ENCODE peak calls at places on chromosome 1, in four cellular contexts. One of them, this sample, is unnamed.

GRCh38 chr1:160047116-160047991 is 15.6 kb upstream of the PIGM start:
- DNase-seq in breast epithelium: no peak
- DNase-seq in CD8-positive, alpha-beta T cell: no peak
- DNase-seq in heart left ventricle: no peak
- DNase-seq in this sample: no peak

GRCh38 chr1:40094481-40095110 is 2.5 kb downstream of the PPT1 start:
- DNase-seq in heart left ventricle: no peak
- DNase-seq in CD8-positive, alpha-beta T cell: no peak
- DNase-seq in breast epithelium: no peak
- DNase-seq in this sample: peak; percentile 30

GRCh38 chr1:37765937-37766664 is 1.2 kb upstream of the EPHA10 start:
- DNase-seq in CD8-positive, alpha-beta T cell: no peak
- DNase-seq in heart left ventricle: no peak
- DNase-seq in breast epithelium: no peak
- DNase-seq in this sample: no peak

GRCh38 chr1:41446851-41447610 is 37.5 kb downstream of the EDN2 start:
- DNase-seq in CD8-positive, alpha-beta T cell: no peak
- DNase-seq in breast epithelium: no peak
- DNase-seq in heart left ventricle: no peak
- DNase-seq in this sample: no peak

GRCh38 chr1:203428981-203429599 is 46.5 kb upstream of the PRELP start:
- DNase-seq in breast epithelium: no peak
- DNase-seq in CD8-positive, alpha-beta T cell: no peak
- DNase-seq in heart left ventricle: no peak
- DNase-seq in this sample: no peak

GRCh38 chr1:56844709-56845108 is 9.9 kb upstream of the C8A start:
- DNase-seq in CD8-positive, alpha-beta T cell: no peak
- DNase-seq in heart left ventricle: no peak
- DNase-seq in breast epithelium: no peak
- DNase-seq in this sample: no peak

GRCh38 chr1:90550616-90551406 is 166.3 kb downstream of the BARHL2 start:
- DNase-seq in CD8-positive, alpha-beta T cell: no peak
- DNase-seq in heart left ventricle: no peak
- DNase-seq in breast epithelium: no peak
- DNase-seq in this sample: no peak

GRCh38 chr1:205442051-205442721 is 13.7 kb downstream of the BLACAT1 start:
- DNase-seq in CD8-positive, alpha-beta T cell: no peak
- DNase-seq in heart left ventricle: no peak
- DNase-seq in breast epithelium: no peak
- DNase-seq in this sample: no peak

GRCh38 chr1:58982259-58982998 is 198.6 kb upstream of the JUN start:
- DNase-seq in breast epithelium: no peak
- DNase-seq in CD8-positive, alpha-beta T cell: no peak
- DNase-seq in heart left ventricle: peak; percentile 46
- DNase-seq in this sample: no peak

GRCh38 chr1:204834752-204835151 is 35.9 kb upstream of the NFASC start:
- DNase-seq in breast epithelium: no peak
- DNase-seq in heart left ventricle: no peak
- DNase-seq in CD8-positive, alpha-beta T cell: no peak
- DNase-seq in this sample: no peak

GRCh38 chr1:51435902-51436301 is 83.2 kb downstream of the EPS15 start:
- DNase-seq in breast epithelium: no peak
- DNase-seq in CD8-positive, alpha-beta T cell: no peak
- DNase-seq in heart left ventricle: no peak
- DNase-seq in this sample: no peak

GRCh38 chr1:54137532-54138061 is 15.2 kb downstream of the CDCP2 start:
- DNase-seq in breast epithelium: no peak
- DNase-seq in heart left ventricle: no peak
- DNase-seq in CD8-positive, alpha-beta T cell: no peak
- DNase-seq in this sample: no peak

GRCh38 chr1:30749691-30750583 is 7.6 kb downstream of the LAPTM5 start:
- DNase-seq in heart left ventricle: no peak
- DNase-seq in breast epithelium: no peak
- DNase-seq in CD8-positive, alpha-beta T cell: peak; percentile 56
- DNase-seq in this sample: no peak

GRCh38 chr1:21586926-21587601 is 77.8 kb downstream of the ALPL start:
- DNase-seq in breast epithelium: peak; percentile 30
- DNase-seq in heart left ventricle: peak; percentile 67
- DNase-seq in CD8-positive, alpha-beta T cell: no peak
- DNase-seq in this sample: peak; percentile 30

GRCh38 chr1:53476579-53476978 is 17.4 kb downstream of the DMRTB1 start:
- DNase-seq in heart left ventricle: no peak
- DNase-seq in CD8-positive, alpha-beta T cell: no peak
- DNase-seq in breast epithelium: no peak
- DNase-seq in this sample: no peak

GRCh38 chr1:156608981-156609380 is 7.7 kb upstream of the GPATCH4 start:
- DNase-seq in heart left ventricle: no peak
- DNase-seq in breast epithelium: no peak
- DNase-seq in CD8-positive, alpha-beta T cell: peak; percentile 42
- DNase-seq in this sample: no peak

GRCh38 chr1:222918746-222919477 is 104.1 kb downstream of the DISP1 start:
- DNase-seq in CD8-positive, alpha-beta T cell: no peak
- DNase-seq in breast epithelium: no peak
- DNase-seq in heart left ventricle: no peak
- DNase-seq in this sample: no peak

GRCh38 chr1:31811605-31812004 is 4.2 kb downstream of the SPOCD1 start:
- DNase-seq in CD8-positive, alpha-beta T cell: no peak
- DNase-seq in breast epithelium: no peak
- DNase-seq in heart left ventricle: no peak
- DNase-seq in this sample: no peak

GRCh38 chr1:183039985-183040447 is 16.8 kb downstream of the LAMC1 start:
- DNase-seq in breast epithelium: no peak
- DNase-seq in heart left ventricle: no peak
- DNase-seq in CD8-positive, alpha-beta T cell: no peak
- DNase-seq in this sample: no peak

GRCh38 chr1:15803380-15803779 is 4.1 kb downstream of the UQCRHL start:
- DNase-seq in CD8-positive, alpha-beta T cell: no peak
- DNase-seq in breast epithelium: no peak
- DNase-seq in heart left ventricle: no peak
- DNase-seq in this sample: peak; percentile 55

GRCh38 chr1:44359234-44359937 is 4.3 kb upstream of the ERI3 start:
- DNase-seq in heart left ventricle: no peak
- DNase-seq in CD8-positive, alpha-beta T cell: no peak
- DNase-seq in breast epithelium: no peak
- DNase-seq in this sample: no peak

GRCh38 chr1:60924964-60925798 is 157.2 kb upstream of the NFIA start:
- DNase-seq in breast epithelium: no peak
- DNase-seq in CD8-positive, alpha-beta T cell: no peak
- DNase-seq in heart left ventricle: no peak
- DNase-seq in this sample: no peak

GRCh38 chr1:62389531-62389930 is 47.3 kb upstream of the USP1 start:
- DNase-seq in CD8-positive, alpha-beta T cell: no peak
- DNase-seq in heart left ventricle: no peak
- DNase-seq in breast epithelium: no peak
- DNase-seq in this sample: no peak

GRCh38 chr1:20733361-20733975 is 965 bp upstream of the SH2D5 start:
- DNase-seq in breast epithelium: peak; percentile 16
- DNase-seq in CD8-positive, alpha-beta T cell: no peak
- DNase-seq in heart left ventricle: no peak
- DNase-seq in this sample: no peak

GRCh38 chr1:214510914-214511638 is 40.3 kb downstream of the PTPN14 start:
- DNase-seq in heart left ventricle: no peak
- DNase-seq in breast epithelium: no peak
- DNase-seq in CD8-positive, alpha-beta T cell: no peak
- DNase-seq in this sample: no peak
- H3K9me3 ChIP-seq in heart left ventricle: no peaks in the 10 kb centered on the region
- H3K9me3 ChIP-seq in breast epithelium: no peaks in the 10 kb centered on the region
- H3K9me3 ChIP-seq in CD8-positive, alpha-beta T cell: no peaks in the 10 kb centered on the region
- H3K9me3 ChIP-seq in this sample: peaks cover 2% of the 10 kb centered on the region

GRCh38 chr1:7940745-7941436 is at the start of gene TNFRSF9:
- DNase-seq in heart left ventricle: no peak
- DNase-seq in breast epithelium: no peak
- DNase-seq in CD8-positive, alpha-beta T cell: peak; percentile 43
- DNase-seq in this sample: no peak
- H3K4me3 ChIP-seq in heart left ventricle: no peak within 1 kb of the TSS
- H3K4me3 ChIP-seq in breast epithelium: no peak within 1 kb of the TSS
- H3K4me3 ChIP-seq in CD8-positive, alpha-beta T cell: peak within 1 kb of the TSS; percentile 45
- H3K4me3 ChIP-seq in this sample: no peak within 1 kb of the TSS

DNA sequence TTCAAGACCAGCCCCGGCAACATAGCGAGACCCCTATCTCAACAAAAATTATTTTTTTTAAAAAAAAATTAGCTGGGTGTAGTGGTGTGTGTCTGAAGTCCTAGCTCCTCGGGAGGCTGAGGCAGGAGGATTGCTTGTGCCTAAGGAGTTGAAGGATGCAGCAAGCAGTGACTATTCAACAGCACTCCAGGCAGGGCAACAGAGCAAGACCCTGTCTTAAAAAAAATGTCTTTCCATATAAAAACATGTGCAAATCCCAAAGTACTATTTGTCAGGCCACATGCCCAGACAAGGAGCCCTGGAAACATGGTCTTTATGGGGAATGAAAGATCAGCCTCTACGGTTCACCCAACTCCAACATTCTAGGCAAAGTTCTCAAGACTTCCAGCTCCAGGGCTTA is 13.3 kb downstream of the IFFO2 start:
- DNase-seq in CD8-positive, alpha-beta T cell: no peak
- DNase-seq in breast epithelium: no peak
- DNase-seq in heart left ventricle: no peak
- DNase-seq in this sample: no peak
- H3K4me1 ChIP-seq in CD8-positive, alpha-beta T cell: peaks cover 79% of the 10 kb centered on the region
- H3K4me1 ChIP-seq in breast epithelium: peaks cover 30% of the 10 kb centered on the region
- H3K4me1 ChIP-seq in heart left ventricle: peaks cover 75% of the 10 kb centered on the region
- H3K4me1 ChIP-seq in this sample: peaks cover 9% of the 10 kb centered on the region

DNA sequence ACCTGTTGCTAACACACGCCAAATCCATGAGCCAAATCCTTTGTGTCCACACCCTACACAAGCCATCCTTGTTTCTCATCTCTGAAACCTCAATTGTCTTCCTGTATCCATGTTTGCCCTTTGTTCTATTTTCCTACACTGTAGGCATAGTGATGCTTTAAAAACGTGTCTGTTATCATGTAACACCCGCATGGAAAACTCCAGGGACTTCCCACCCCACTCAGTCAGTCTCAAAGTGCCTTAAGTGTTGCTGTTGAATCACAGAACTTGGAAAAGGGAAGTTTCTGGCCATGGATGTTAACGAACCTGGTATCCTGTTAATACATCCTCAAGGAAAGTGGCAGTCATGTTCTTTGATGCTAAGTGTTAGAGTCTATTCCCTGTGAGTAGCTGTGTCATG is 9.7 kb downstream of the OR2T11 start:
- DNase-seq in breast epithelium: no peak
- DNase-seq in CD8-positive, alpha-beta T cell: no peak
- DNase-seq in heart left ventricle: no peak
- DNase-seq in this sample: no peak
- H3K9me3 ChIP-seq in breast epithelium: no peaks in the 10 kb centered on the region
- H3K9me3 ChIP-seq in CD8-positive, alpha-beta T cell: no peaks in the 10 kb centered on the region
- H3K9me3 ChIP-seq in heart left ventricle: no peaks in the 10 kb centered on the region
- H3K9me3 ChIP-seq in this sample: no peaks in the 10 kb centered on the region